ENCODE peak calls at places on chromosomes 11 and 22, in eight cellular contexts. One of them, this sample, is unnamed.

GRCh38 chr11:96054870-96055705 is 131.2 kb upstream of the MTMR2 start:
- DNase-seq in nephron progenitor cell: no peak
- DNase-seq in HFF-Myc: no peak
- DNase-seq in GM23338: peak
- DNase-seq in OCI-LY7: peak
- DNase-seq in fibroblast of lung: peak
- DNase-seq in HFFc6: peak
- DNase-seq in body of pancreas: no peak
- DNase-seq in this sample: peak

GRCh38 chr11:40602866-40603578 is 856.4 kb downstream of the LRRC4C start:
- DNase-seq in nephron progenitor cell: no peak
- DNase-seq in HFF-Myc: no peak
- DNase-seq in GM23338: no peak
- DNase-seq in OCI-LY7: no peak
- DNase-seq in fibroblast of lung: peak
- DNase-seq in HFFc6: no peak
- DNase-seq in body of pancreas: no peak
- DNase-seq in this sample: no peak

GRCh38 chr22:32858121-32858703 is 56.7 kb downstream of the TIMP3 start:
- DNase-seq in nephron progenitor cell: no peak
- DNase-seq in HFF-Myc: no peak
- DNase-seq in GM23338: no peak
- DNase-seq in OCI-LY7: no peak
- DNase-seq in fibroblast of lung: no peak
- DNase-seq in HFFc6: no peak
- DNase-seq in body of pancreas: no peak
- DNase-seq in this sample: no peak

GRCh38 chr11:19407692-19408091 is 166.9 kb upstream of the E2F8 start:
- DNase-seq in nephron progenitor cell: no peak
- DNase-seq in HFF-Myc: no peak
- DNase-seq in GM23338: no peak
- DNase-seq in OCI-LY7: no peak
- DNase-seq in fibroblast of lung: no peak
- DNase-seq in HFFc6: no peak
- DNase-seq in body of pancreas: no peak
- DNase-seq in this sample: no peak

GRCh38 chr11:67044496-67044895 is 12.2 kb upstream of the RHOD start:
- DNase-seq in nephron progenitor cell: no peak
- DNase-seq in HFF-Myc: no peak
- DNase-seq in GM23338: no peak
- DNase-seq in OCI-LY7: no peak
- DNase-seq in fibroblast of lung: peak
- DNase-seq in HFFc6: no peak
- DNase-seq in body of pancreas: no peak
- DNase-seq in this sample: no peak

GRCh38 chr11:69791266-69791665 is 16.1 kb upstream of the FGF4 start:
- DNase-seq in nephron progenitor cell: no peak
- DNase-seq in HFF-Myc: peak
- DNase-seq in GM23338: no peak
- DNase-seq in OCI-LY7: no peak
- DNase-seq in fibroblast of lung: peak
- DNase-seq in HFFc6: peak
- DNase-seq in body of pancreas: no peak
- DNase-seq in this sample: no peak

GRCh38 chr22:50665212-50665611 is 7.4 kb upstream of the SHANK3 start:
- DNase-seq in nephron progenitor cell: no peak
- DNase-seq in HFF-Myc: no peak
- DNase-seq in GM23338: no peak
- DNase-seq in OCI-LY7: no peak
- DNase-seq in fibroblast of lung: no peak
- DNase-seq in HFFc6: no peak
- DNase-seq in body of pancreas: no peak
- DNase-seq in this sample: no peak

GRCh38 chr11:77619576-77620198 is 17.9 kb downstream of the CLNS1A start:
- DNase-seq in nephron progenitor cell: peak
- DNase-seq in HFF-Myc: no peak
- DNase-seq in GM23338: peak
- DNase-seq in OCI-LY7: peak
- DNase-seq in fibroblast of lung: peak
- DNase-seq in HFFc6: peak
- DNase-seq in body of pancreas: no peak
- DNase-seq in this sample: no peak

GRCh38 chr22:43293661-43294392 is 49.3 kb downstream of the SCUBE1 start:
- DNase-seq in nephron progenitor cell: peak
- DNase-seq in HFF-Myc: no peak
- DNase-seq in GM23338: no peak
- DNase-seq in OCI-LY7: no peak
- DNase-seq in fibroblast of lung: no peak
- DNase-seq in HFFc6: no peak
- DNase-seq in body of pancreas: no peak
- DNase-seq in this sample: peak

GRCh38 chr11:112085822-112086421 is 634 bp downstream of the TIMM8B start:
- DNase-seq in nephron progenitor cell: no peak
- DNase-seq in HFF-Myc: no peak
- DNase-seq in GM23338: peak
- DNase-seq in OCI-LY7: peak
- DNase-seq in fibroblast of lung: peak
- DNase-seq in HFFc6: peak
- DNase-seq in body of pancreas: no peak
- DNase-seq in this sample: no peak

GRCh38 chr11:26134481-26135355 is 197.2 kb upstream of the ANO3 start:
- DNase-seq in nephron progenitor cell: peak
- DNase-seq in HFF-Myc: no peak
- DNase-seq in GM23338: peak
- DNase-seq in OCI-LY7: peak
- DNase-seq in fibroblast of lung: peak
- DNase-seq in HFFc6: no peak
- DNase-seq in body of pancreas: no peak
- DNase-seq in this sample: peak
- TF ChIP-seq CTCF in nephron progenitor cell: peak
- TF ChIP-seq CTCF in HFF-Myc: no peak
- TF ChIP-seq CTCF in GM23338: peak
- TF ChIP-seq CTCF in OCI-LY7: peak
- TF ChIP-seq CTCF in fibroblast of lung: peak
- TF ChIP-seq CTCF in HFFc6: peak
- TF ChIP-seq CTCF in body of pancreas: no peak
- TF ChIP-seq CTCF in this sample: peak

GRCh38 chr11:61972796-61973602 is 5.6 kb upstream of the FTH1 start:
- DNase-seq in nephron progenitor cell: no peak
- DNase-seq in HFF-Myc: no peak
- DNase-seq in GM23338: no peak
- DNase-seq in OCI-LY7: no peak
- DNase-seq in fibroblast of lung: no peak
- DNase-seq in HFFc6: peak
- DNase-seq in body of pancreas: peak
- DNase-seq in this sample: peak

GRCh38 chr11:61972112-61972795 is 4.8 kb upstream of the FTH1 start:
- DNase-seq in nephron progenitor cell: no peak
- DNase-seq in HFF-Myc: no peak
- DNase-seq in GM23338: peak
- DNase-seq in OCI-LY7: no peak
- DNase-seq in fibroblast of lung: peak
- DNase-seq in HFFc6: no peak
- DNase-seq in body of pancreas: no peak
- DNase-seq in this sample: no peak

GRCh38 chr11:61975638-61976419 is 8.4 kb upstream of the FTH1 start:
- DNase-seq in nephron progenitor cell: no peak
- DNase-seq in HFF-Myc: no peak
- DNase-seq in GM23338: no peak
- DNase-seq in OCI-LY7: no peak
- DNase-seq in fibroblast of lung: no peak
- DNase-seq in HFFc6: no peak
- DNase-seq in body of pancreas: peak
- DNase-seq in this sample: no peak

GRCh38 chr11:61974766-61975631 is 7.6 kb upstream of the FTH1 start:
- DNase-seq in nephron progenitor cell: no peak
- DNase-seq in HFF-Myc: no peak
- DNase-seq in GM23338: no peak
- DNase-seq in OCI-LY7: no peak
- DNase-seq in fibroblast of lung: peak
- DNase-seq in HFFc6: no peak
- DNase-seq in body of pancreas: peak
- DNase-seq in this sample: peak

GRCh38 chr11:61973603-61974162 is 6.2 kb upstream of the FTH1 start:
- DNase-seq in nephron progenitor cell: no peak
- DNase-seq in HFF-Myc: no peak
- DNase-seq in GM23338: no peak
- DNase-seq in OCI-LY7: no peak
- DNase-seq in fibroblast of lung: no peak
- DNase-seq in HFFc6: no peak
- DNase-seq in body of pancreas: peak
- DNase-seq in this sample: no peak
- TF ChIP-seq CTCF in nephron progenitor cell: no peak
- TF ChIP-seq CTCF in HFF-Myc: no peak
- TF ChIP-seq CTCF in GM23338: no peak
- TF ChIP-seq CTCF in OCI-LY7: no peak
- TF ChIP-seq CTCF in fibroblast of lung: no peak
- TF ChIP-seq CTCF in HFFc6: no peak
- TF ChIP-seq CTCF in body of pancreas: no peak
- TF ChIP-seq CTCF in this sample: no peak

GRCh38 chr22:21632237-21632895 is at the start of gene CCDC116:
- DNase-seq in nephron progenitor cell: peak
- DNase-seq in HFF-Myc: no peak
- DNase-seq in GM23338: peak
- DNase-seq in OCI-LY7: peak
- DNase-seq in fibroblast of lung: no peak
- DNase-seq in HFFc6: no peak
- DNase-seq in body of pancreas: no peak
- DNase-seq in this sample: no peak

GRCh38 chr22:21631025-21631424 is 1.2 kb upstream of the YDJC start:
- DNase-seq in nephron progenitor cell: no peak
- DNase-seq in HFF-Myc: no peak
- DNase-seq in GM23338: no peak
- DNase-seq in OCI-LY7: no peak
- DNase-seq in fibroblast of lung: no peak
- DNase-seq in HFFc6: no peak
- DNase-seq in body of pancreas: no peak
- DNase-seq in this sample: no peak

GRCh38 chr22:21628386-21629261 is 1.2 kb downstream of the YDJC start:
- DNase-seq in nephron progenitor cell: no peak
- DNase-seq in HFF-Myc: no peak
- DNase-seq in GM23338: peak
- DNase-seq in OCI-LY7: no peak
- DNase-seq in fibroblast of lung: no peak
- DNase-seq in HFFc6: no peak
- DNase-seq in body of pancreas: no peak
- DNase-seq in this sample: no peak

GRCh38 chr22:21626735-21627469 is 2.9 kb downstream of the YDJC start:
- DNase-seq in nephron progenitor cell: no peak
- DNase-seq in HFF-Myc: no peak
- DNase-seq in GM23338: no peak
- DNase-seq in OCI-LY7: no peak
- DNase-seq in fibroblast of lung: no peak
- DNase-seq in HFFc6: no peak
- DNase-seq in body of pancreas: no peak
- DNase-seq in this sample: no peak

GRCh38 chr22:21629262-21630149 is at the start of gene YDJC:
- DNase-seq in nephron progenitor cell: peak
- DNase-seq in HFF-Myc: peak
- DNase-seq in GM23338: peak
- DNase-seq in OCI-LY7: peak
- DNase-seq in fibroblast of lung: peak
- DNase-seq in HFFc6: peak
- DNase-seq in body of pancreas: peak
- DNase-seq in this sample: peak
- TF ChIP-seq CTCF in nephron progenitor cell: peak
- TF ChIP-seq CTCF in HFF-Myc: peak
- TF ChIP-seq CTCF in GM23338: peak
- TF ChIP-seq CTCF in OCI-LY7: peak
- TF ChIP-seq CTCF in fibroblast of lung: peak
- TF ChIP-seq CTCF in HFFc6: peak
- TF ChIP-seq CTCF in body of pancreas: peak
- TF ChIP-seq CTCF in this sample: peak

GRCh38 chr22:19321757-19322156 is 30.2 kb upstream of the CLTCL1 start:
- DNase-seq in nephron progenitor cell: no peak
- DNase-seq in HFF-Myc: no peak
- DNase-seq in GM23338: no peak
- DNase-seq in OCI-LY7: no peak
- DNase-seq in fibroblast of lung: no peak
- DNase-seq in HFFc6: no peak
- DNase-seq in body of pancreas: no peak
- DNase-seq in this sample: no peak
- TF ChIP-seq CTCF in nephron progenitor cell: no peak
- TF ChIP-seq CTCF in HFF-Myc: no peak
- TF ChIP-seq CTCF in GM23338: no peak
- TF ChIP-seq CTCF in OCI-LY7: no peak
- TF ChIP-seq CTCF in fibroblast of lung: no peak
- TF ChIP-seq CTCF in HFFc6: no peak
- TF ChIP-seq CTCF in body of pancreas: no peak
- TF ChIP-seq CTCF in this sample: no peak

GRCh38 chr11:10298342-10298741 is 4.3 kb upstream of the SBF2 start:
- DNase-seq in nephron progenitor cell: no peak
- DNase-seq in HFF-Myc: no peak
- DNase-seq in GM23338: no peak
- DNase-seq in OCI-LY7: no peak
- DNase-seq in fibroblast of lung: peak
- DNase-seq in HFFc6: peak
- DNase-seq in body of pancreas: no peak
- DNase-seq in this sample: no peak
- TF ChIP-seq CTCF in nephron progenitor cell: no peak
- TF ChIP-seq CTCF in HFF-Myc: no peak
- TF ChIP-seq CTCF in GM23338: peak
- TF ChIP-seq CTCF in OCI-LY7: peak
- TF ChIP-seq CTCF in fibroblast of lung: peak
- TF ChIP-seq CTCF in HFFc6: peak
- TF ChIP-seq CTCF in body of pancreas: no peak
- TF ChIP-seq CTCF in this sample: no peak

This sample was measured in LNCaP clone FGC.